ENCODE peak calls at places on chromosomes 6 and 20, in ten cellular contexts. M is A549, A is adrenal gland, S is tibial nerve, F is heart left ventricle, K is stomach, U is lower leg skin, T is suprapubic skin, B is H1, G is IMR-90. Y is an unnamed sample.

GRCh38 chr20:62745959-62746288 is 37.3 kb downstream of the NTSR1 start:
- DNase-seq in M (no peak), A (no peak), S (no peak), F (peak), K (no peak), U (no peak), T (no peak), B (no peak), G (no peak), Y (no peak)

GRCh38 chr20:33933469-33933909 is 60.2 kb upstream of the RALY start:
- DNase-seq in M (peak), A (peak), S (peak), F (peak), K (peak), U (peak), T (peak), B (peak), G (peak), Y (peak)

GRCh38 chr20:53578492-53579222 is 15.0 kb downstream of the ZNF217 start:
- DNase-seq in M (peak), A (no peak), S (peak), F (no peak), K (peak), U (peak), T (no peak), B (no peak), G (peak), Y (no peak)

GRCh38 chr6:19159087-19159486 is 678.1 kb upstream of the ID4 start:
- DNase-seq in M (no peak), A (no peak), S (no peak), F (no peak), K (no peak), U (no peak), T (no peak), B (no peak), G (no peak), Y (no peak)

GRCh38 chr20:21251278-21251677 is 51.9 kb upstream of the XRN2 start:
- DNase-seq in M (no peak), A (no peak), S (no peak), F (no peak), K (no peak), U (no peak), T (no peak), B (no peak), G (no peak), Y (no peak)

GRCh38 chr6:9398794-9399373 is 963.5 kb upstream of the SLC35B3 start:
- DNase-seq in M (no peak), A (peak), S (no peak), F (peak), K (no peak), U (no peak), T (no peak), B (no peak), G (no peak), Y (no peak)

GRCh38 chr6:108870357-108870756 is 22.1 kb downstream of the ARMC2 start:
- DNase-seq in M (no peak), A (no peak), S (no peak), F (no peak), K (no peak), U (no peak), T (no peak), B (no peak), G (no peak), Y (no peak)

GRCh38 chr6:132286298-132287019 is 114.8 kb downstream of the MOXD1 start:
- DNase-seq in M (no peak), A (no peak), S (no peak), F (no peak), K (no peak), U (no peak), T (no peak), B (no peak), G (no peak), Y (no peak)

GRCh38 chr6:22149081-22149480 is 147.8 kb downstream of the PRL start:
- DNase-seq in M (no peak), A (no peak), S (no peak), F (no peak), K (no peak), U (no peak), T (no peak), B (no peak), G (no peak), Y (no peak)

GRCh38 chr6:1390071-1390804 is 862 bp downstream of the FOXF2 start:
- DNase-seq in M (no peak), A (no peak), S (no peak), F (no peak), K (no peak), U (no peak), T (peak), B (peak), G (peak), Y (no peak)

GRCh38 chr6:1387632-1388031 is 1.7 kb upstream of the FOXF2 start:
- DNase-seq in M (no peak), A (no peak), S (no peak), F (no peak), K (no peak), U (no peak), T (no peak), B (no peak), G (no peak), Y (no peak)

GRCh38 chr6:1389791-1390070 is 355 bp downstream of the FOXF2 start:
- DNase-seq in M (no peak), A (no peak), S (no peak), F (no peak), K (no peak), U (no peak), T (no peak), B (no peak), G (no peak), Y (no peak)

GRCh38 chr6:1388081-1388926 is 1.1 kb upstream of the FOXF2 start:
- DNase-seq in M (no peak), A (no peak), S (no peak), F (no peak), K (no peak), U (no peak), T (peak), B (peak), G (peak), Y (no peak)

GRCh38 chr6:1388927-1389790 is at the start of gene FOXF2:
- DNase-seq in M (peak), A (no peak), S (no peak), F (no peak), K (no peak), U (no peak), T (no peak), B (peak), G (no peak), Y (no peak)
- TF ChIP-seq POLR2A in M (no peak), A (no peak), S (no peak), F (no peak), K (no peak), U (no peak), T (no peak), B (no peak), G (no peak), Y (no peak)

GRCh38 chr6:36979343-36979742 is 6.7 kb downstream of the MTCH1 start:
- DNase-seq in M (no peak), A (peak), S (peak), F (peak), K (peak), U (no peak), T (no peak), B (no peak), G (peak), Y (no peak)
- H3K4me3 ChIP-seq in M (no peak), A (no peak), S (no peak), F (no peak), K (no peak), U (no peak), T (no peak), B (no peak), G (no peak), Y (no peak)

DNA sequence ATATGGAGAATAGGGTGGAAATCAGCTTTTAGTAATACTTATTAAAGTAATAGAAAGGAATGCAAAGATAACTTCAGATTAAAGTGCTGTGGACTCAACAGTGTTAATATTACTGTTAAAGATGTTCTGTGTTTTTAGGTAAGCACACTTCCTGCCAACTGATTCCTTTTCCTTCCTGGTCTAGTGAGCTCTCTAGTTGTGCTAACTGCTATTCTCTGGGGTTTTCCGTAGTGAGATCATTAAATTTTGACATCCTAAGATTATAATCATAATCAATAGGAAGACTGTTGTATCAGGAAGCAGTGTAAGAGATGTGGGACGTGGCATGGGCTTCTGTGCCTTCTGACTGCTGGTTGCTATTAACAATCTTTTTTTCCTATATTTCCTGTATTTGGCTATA is 1.2 kb upstream of the TMEM217 start:
- DNase-seq in M (no peak), A (no peak), S (no peak), F (no peak), K (no peak), U (no peak), T (no peak), B (no peak), G (peak), Y (no peak)
- TF ChIP-seq POLR2A in M (no peak), A (no peak), S (no peak), F (no peak), K (no peak), U (no peak), T (no peak), B (no peak), G (no peak), Y (no peak)

GRCh38 chr20:31719644-31720485 is 2.8 kb downstream of the BCL2L1 start:
- DNase-seq in M (peak), A (no peak), S (no peak), F (no peak), K (peak), U (no peak), T (no peak), B (no peak), G (no peak), Y (peak)
- H3K4me3 ChIP-seq in M (peak), A (no peak), S (peak), F (peak), K (peak), U (peak), T (peak), B (peak), G (peak), Y (peak)

GRCh38 chr6:77397561-77397960 is 65.7 kb downstream of the HTR1B start:
- DNase-seq in M (no peak), A (no peak), S (no peak), F (no peak), K (no peak), U (no peak), T (no peak), B (no peak), G (peak), Y (no peak)

GRCh38 chr6:77401231-77401630 is 62.1 kb downstream of the HTR1B start:
- DNase-seq in M (no peak), A (no peak), S (no peak), F (no peak), K (no peak), U (no peak), T (no peak), B (no peak), G (no peak), Y (no peak)

DNA sequence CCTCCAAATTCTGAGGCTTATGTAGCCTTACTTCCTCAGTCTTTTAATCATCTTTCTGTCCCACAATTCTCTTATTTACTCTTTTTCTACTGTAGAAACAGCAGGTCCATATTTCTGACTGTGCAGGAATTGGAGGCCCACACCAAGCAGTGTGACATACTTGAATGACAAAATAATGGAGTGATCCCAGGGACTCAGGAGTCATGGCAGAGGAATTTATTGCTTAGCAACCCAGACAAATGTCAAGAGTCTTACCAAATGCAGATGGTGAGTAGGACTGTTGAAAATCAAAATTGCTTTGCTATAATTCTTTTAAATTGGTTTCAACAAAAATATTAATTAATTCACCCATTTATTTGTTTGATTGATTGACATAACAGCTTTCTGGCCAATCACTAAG is 59.9 kb downstream of the HTR1B start:
- DNase-seq in M (no peak), A (no peak), S (no peak), F (no peak), K (no peak), U (no peak), T (no peak), B (no peak), G (peak), Y (no peak)
- TF ChIP-seq POLR2A in M (no peak), A (no peak), S (no peak), F (no peak), K (no peak), U (no peak), T (no peak), B (no peak), G (no peak), Y (no peak)

DNA sequence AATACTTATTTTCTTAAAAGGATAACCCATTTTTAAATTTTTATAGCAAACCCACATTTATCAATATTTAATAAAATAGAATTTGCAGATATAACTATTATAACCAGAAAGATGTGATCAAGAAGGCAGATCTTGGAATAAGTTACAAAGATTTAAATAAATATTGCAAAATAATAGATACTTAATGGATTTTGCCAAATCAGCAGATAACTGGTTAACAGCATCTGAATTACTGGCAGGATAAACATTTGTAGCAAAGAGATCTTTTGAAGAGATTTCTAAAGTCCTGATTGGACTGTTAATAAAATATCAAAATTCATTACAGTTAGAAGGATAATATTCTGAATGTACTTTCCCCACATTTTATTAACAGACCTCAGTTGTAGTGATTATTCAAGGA is 144.2 kb downstream of the PDSS2 start:
- DNase-seq in M (no peak), A (no peak), S (no peak), F (no peak), K (no peak), U (no peak), T (no peak), B (no peak), G (no peak), Y (no peak)
- H3K4me3 ChIP-seq in M (no peak), A (no peak), S (no peak), F (no peak), K (no peak), U (no peak), T (no peak), B (no peak), G (no peak), Y (no peak)

GRCh38 chr20:1882026-1882425 is 13.2 kb upstream of the SIRPA start:
- DNase-seq in M (no peak), A (no peak), S (no peak), F (peak), K (no peak), U (no peak), T (no peak), B (no peak), G (no peak), Y (no peak)

GRCh38 chr20:1885940-1886693 is 9.1 kb upstream of the SIRPA start:
- DNase-seq in M (no peak), A (no peak), S (no peak), F (peak), K (no peak), U (no peak), T (no peak), B (no peak), G (no peak), Y (no peak)

GRCh38 chr20:1881240-1881835 is 13.9 kb upstream of the SIRPA start:
- DNase-seq in M (no peak), A (no peak), S (no peak), F (no peak), K (no peak), U (no peak), T (no peak), B (no peak), G (no peak), Y (peak)

GRCh38 chr20:1885254-1885653 is 10.0 kb upstream of the SIRPA start:
- DNase-seq in M (no peak), A (no peak), S (no peak), F (peak), K (no peak), U (no peak), T (no peak), B (no peak), G (no peak), Y (no peak)

GRCh38 chr20:1883986-1884385 is 11.2 kb upstream of the SIRPA start:
- DNase-seq in M (no peak), A (no peak), S (no peak), F (peak), K (no peak), U (no peak), T (no peak), B (no peak), G (no peak), Y (no peak)
- TF ChIP-seq POLR2A in M (no peak), A (no peak), S (no peak), F (no peak), K (no peak), U (no peak), T (no peak), B (no peak), G (no peak), Y (no peak)

Y was measured in breast epithelium.